ENCODE peak calls at places on chromosomes 5 and 9, in ten cellular contexts. C is GM12864, U is epithelial cell of esophagus, R is HCT116, H is upper lobe of right lung, D is psoas muscle, Y is ovary, I is fibroblast of pulmonary artery, M is B cell, A is neural progenitor cell. N is an unnamed sample.

GRCh38 chr9:92392690-92393089 is 11.7 kb downstream of the OGN start:
- DNase-seq in C (no peak), U (peak), R (no peak), H (no peak), D (no peak), Y (no peak), I (no peak), M (no peak), A (no peak), N (no peak)

GRCh38 chr9:136697821-136698526 is 10.7 kb upstream of the AGPAT2 start:
- DNase-seq in C (no peak), U (no peak), R (no peak), H (peak), D (no peak), Y (no peak), I (no peak), M (no peak), A (no peak), N (no peak)

GRCh38 chr5:177162379-177162778 is 28.8 kb downstream of the NSD1 start:
- DNase-seq in C (no peak), U (no peak), R (no peak), H (peak), D (no peak), Y (no peak), I (no peak), M (no peak), A (no peak), N (no peak)

GRCh38 chr9:87564111-87564510 is 66.4 kb downstream of the DAPK1 start:
- DNase-seq in C (no peak), U (no peak), R (no peak), H (no peak), D (no peak), Y (no peak), I (no peak), M (no peak), A (no peak), N (no peak)

GRCh38 chr5:144913661-144914060 is 743.0 kb downstream of the KCTD16 start:
- DNase-seq in C (no peak), U (no peak), R (no peak), H (no peak), D (no peak), Y (no peak), I (no peak), M (no peak), A (no peak), N (no peak)

GRCh38 chr9:84773023-84773422 is 103.5 kb downstream of the NTRK2 start:
- DNase-seq in C (no peak), U (peak), R (no peak), H (no peak), D (no peak), Y (no peak), I (peak), M (no peak), A (no peak), N (no peak)

GRCh38 chr5:7473115-7473514 is 77.2 kb downstream of the ADCY2 start:
- DNase-seq in C (no peak), U (no peak), R (no peak), H (no peak), D (no peak), Y (no peak), I (no peak), M (no peak), A (no peak), N (no peak)

GRCh38 chr9:130297371-130297770 is 31.8 kb downstream of the HMCN2 start:
- DNase-seq in C (no peak), U (no peak), R (no peak), H (no peak), D (no peak), Y (no peak), I (no peak), M (no peak), A (no peak), N (no peak)

GRCh38 chr9:37840560-37841194 is 40.1 kb downstream of the DCAF10 start:
- DNase-seq in C (no peak), U (peak), R (peak), H (no peak), D (no peak), Y (no peak), I (peak), M (no peak), A (no peak), N (no peak)

GRCh38 chr9:86732514-86732913 is 214.8 kb downstream of the GAS1 start:
- DNase-seq in C (no peak), U (peak), R (no peak), H (no peak), D (peak), Y (no peak), I (peak), M (no peak), A (no peak), N (no peak)

GRCh38 chr9:125428060-125428481 is 166.4 kb downstream of the GAPVD1 start:
- DNase-seq in C (no peak), U (peak), R (peak), H (peak), D (no peak), Y (no peak), I (peak), M (peak), A (no peak), N (no peak)

GRCh38 chr5:125719681-125720676 is 703.2 kb upstream of the GRAMD2B start:
- DNase-seq in C (no peak), U (peak), R (no peak), H (no peak), D (no peak), Y (no peak), I (no peak), M (no peak), A (peak), N (no peak)

GRCh38 chr5:100787648-100788047 is 115.4 kb downstream of the ST8SIA4 start:
- DNase-seq in C (no peak), U (no peak), R (no peak), H (no peak), D (no peak), Y (no peak), I (no peak), M (no peak), A (no peak), N (no peak)

GRCh38 chr5:128356011-128356410 is 182.0 kb downstream of the FBN2 start:
- DNase-seq in C (no peak), U (no peak), R (no peak), H (no peak), D (no peak), Y (no peak), I (no peak), M (no peak), A (no peak), N (no peak)

GRCh38 chr5:138725153-138725884 is 27.9 kb upstream of the CTNNA1 start:
- DNase-seq in C (no peak), U (peak), R (peak), H (no peak), D (peak), Y (no peak), I (peak), M (no peak), A (peak), N (peak)

GRCh38 chr9:131739988-131740648 is at the start of gene RAPGEF1:
- DNase-seq in C (no peak), U (peak), R (no peak), H (peak), D (peak), Y (peak), I (peak), M (peak), A (peak), N (no peak)

GRCh38 chr9:82571540-82571939 is 491.4 kb downstream of the RASEF start:
- DNase-seq in C (no peak), U (no peak), R (no peak), H (no peak), D (no peak), Y (no peak), I (no peak), M (no peak), A (no peak), N (no peak)

GRCh38 chr5:143824851-143825720 is 13.1 kb downstream of the HMHB1 start:
- DNase-seq in C (no peak), U (peak), R (peak), H (peak), D (peak), Y (peak), I (peak), M (peak), A (peak), N (peak)

GRCh38 chr9:113690055-113690740 is 185.9 kb upstream of the ZNF618 start:
- DNase-seq in C (no peak), U (peak), R (no peak), H (peak), D (no peak), Y (no peak), I (no peak), M (no peak), A (peak), N (no peak)

GRCh38 chr5:67233075-67233474 is 36.5 kb upstream of the CD180 start:
- DNase-seq in C (no peak), U (no peak), R (no peak), H (no peak), D (peak), Y (no peak), I (peak), M (no peak), A (no peak), N (no peak)

GRCh38 chr9:131651160-131651559 is 88.7 kb downstream of the RAPGEF1 start:
- DNase-seq in C (no peak), U (no peak), R (no peak), H (no peak), D (no peak), Y (no peak), I (no peak), M (no peak), A (no peak), N (no peak)

GRCh38 chr9:123326662-123327093 is 29.3 kb upstream of the CRB2 start:
- DNase-seq in C (no peak), U (no peak), R (no peak), H (no peak), D (no peak), Y (no peak), I (no peak), M (peak), A (no peak), N (no peak)

GRCh38 chr9:88076286-88077070 is 61.8 kb downstream of the SPATA31C2 start:
- DNase-seq in C (no peak), U (peak), R (peak), H (peak), D (peak), Y (peak), I (peak), M (peak), A (peak), N (no peak)

GRCh38 chr9:32589083-32589713 is 16.2 kb upstream of the NDUFB6 start:
- DNase-seq in C (no peak), U (peak), R (peak), H (no peak), D (no peak), Y (no peak), I (peak), M (peak), A (peak), N (no peak)

GRCh38 chr5:124538196-124538595 is 208.2 kb downstream of the ZNF608 start:
- DNase-seq in C (no peak), U (no peak), R (no peak), H (no peak), D (no peak), Y (no peak), I (peak), M (no peak), A (no peak), N (no peak)

GRCh38 chr5:181222630-181223040 is 446 bp upstream of the TRIM41 start:
- DNase-seq in C (no peak), U (no peak), R (no peak), H (no peak), D (no peak), Y (no peak), I (no peak), M (no peak), A (no peak), N (no peak)

GRCh38 chr9:129111762-129112151 is 542 bp downstream of the PTPA start:
- DNase-seq in C (no peak), U (peak), R (no peak), H (peak), D (no peak), Y (peak), I (peak), M (peak), A (peak), N (no peak)

GRCh38 chr5:175696139-175696854 is 38.4 kb downstream of the HRH2 start:
- DNase-seq in C (peak), U (no peak), R (peak), H (peak), D (peak), Y (peak), I (peak), M (no peak), A (peak), N (peak)

GRCh38 chr5:113678924-113679575 is 165.6 kb downstream of the YTHDC2 start:
- DNase-seq in C (no peak), U (peak), R (peak), H (no peak), D (no peak), Y (no peak), I (peak), M (no peak), A (peak), N (peak)

GRCh38 chr9:75181748-75182147 is 93.4 kb downstream of the OSTF1 start:
- DNase-seq in C (no peak), U (peak), R (peak), H (no peak), D (no peak), Y (no peak), I (peak), M (no peak), A (no peak), N (no peak)

GRCh38 chr9:76803762-76804161 is 39.5 kb downstream of the PCA3 start:
- DNase-seq in C (no peak), U (no peak), R (no peak), H (no peak), D (no peak), Y (no peak), I (no peak), M (no peak), A (no peak), N (no peak)

GRCh38 chr9:93809204-93809940 is 145.8 kb downstream of the BARX1 start:
- DNase-seq in C (no peak), U (no peak), R (no peak), H (peak), D (no peak), Y (no peak), I (no peak), M (peak), A (no peak), N (no peak)

GRCh38 chr9:69120380-69121154 is 53.5 kb upstream of the TJP2 start:
- DNase-seq in C (no peak), U (peak), R (peak), H (peak), D (no peak), Y (peak), I (no peak), M (peak), A (peak), N (peak)

DNA sequence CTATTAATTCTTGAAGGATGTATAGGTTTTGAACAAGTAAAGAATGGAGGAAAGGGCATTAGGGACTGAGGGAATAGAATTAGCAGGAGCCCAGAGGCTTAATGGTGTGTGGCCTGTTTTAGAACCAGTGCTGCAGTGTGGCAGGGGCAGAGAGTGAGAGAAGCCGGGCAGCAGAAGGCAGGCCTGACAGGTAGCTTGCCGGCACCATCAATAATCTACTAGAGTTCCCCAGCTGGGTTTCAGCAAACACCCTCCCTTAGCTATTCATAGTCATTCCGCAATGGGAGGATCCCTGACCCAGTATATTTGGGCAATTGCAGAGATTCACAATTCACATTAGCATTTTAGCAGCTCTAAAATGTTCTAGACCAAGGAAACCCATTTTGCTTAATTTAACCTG is 227.9 kb downstream of the ARRDC3 start:
- DNase-seq in C (no peak), U (no peak), R (no peak), H (no peak), D (no peak), Y (no peak), I (no peak), M (no peak), A (no peak), N (no peak)
- TF ChIP-seq CTCF in C (no peak), U (no peak), R (no peak), H (no peak), D (no peak), Y (no peak), I (no peak), M (no peak), A (no peak), N (no peak)

GRCh38 chr5:147509710-147510651 is at the start of gene DPYSL3:
- DNase-seq in C (no peak), U (peak), R (peak), H (peak), D (peak), Y (peak), I (peak), M (no peak), A (peak), N (no peak)
- TF ChIP-seq CTCF in C (no peak), U (peak), R (no peak), H (peak), D (peak), Y (peak), I (peak), M (no peak), A (peak), N (peak)

GRCh38 chr5:24649531-24649930 is 4.8 kb upstream of the CDH10 start:
- DNase-seq in C (no peak), U (no peak), R (no peak), H (no peak), D (no peak), Y (no peak), I (no peak), M (no peak), A (no peak), N (no peak)
- TF ChIP-seq CTCF in C (no peak), U (no peak), R (no peak), H (no peak), D (no peak), Y (no peak), I (no peak), M (no peak), A (no peak), N (no peak)

GRCh38 chr5:154778534-154778933 is 23.4 kb downstream of the LARP1 start:
- DNase-seq in C (no peak), U (no peak), R (no peak), H (no peak), D (peak), Y (no peak), I (no peak), M (no peak), A (no peak), N (no peak)
- TF ChIP-seq CTCF in C (no peak), U (no peak), R (no peak), H (no peak), D (no peak), Y (no peak), I (no peak), M (no peak), A (no peak), N (no peak)

GRCh38 chr9:70390922-70391321 is 23.5 kb downstream of the KLF9 start:
- DNase-seq in C (no peak), U (no peak), R (no peak), H (no peak), D (no peak), Y (no peak), I (peak), M (no peak), A (no peak), N (no peak)

GRCh38 chr9:70389188-70389587 is 25.3 kb downstream of the KLF9 start:
- DNase-seq in C (no peak), U (no peak), R (no peak), H (no peak), D (no peak), Y (no peak), I (no peak), M (no peak), A (no peak), N (no peak)

GRCh38 chr9:70392850-70393249 is 21.6 kb downstream of the KLF9 start:
- DNase-seq in C (no peak), U (peak), R (no peak), H (no peak), D (no peak), Y (no peak), I (no peak), M (no peak), A (no peak), N (no peak)

GRCh38 chr9:70389642-70390266 is 24.7 kb downstream of the KLF9 start:
- DNase-seq in C (no peak), U (peak), R (no peak), H (no peak), D (peak), Y (no peak), I (peak), M (no peak), A (peak), N (no peak)

GRCh38 chr9:70392189-70392588 is 22.3 kb downstream of the KLF9 start:
- DNase-seq in C (no peak), U (no peak), R (no peak), H (no peak), D (no peak), Y (no peak), I (no peak), M (no peak), A (no peak), N (no peak)
- TF ChIP-seq CTCF in C (peak), U (peak), R (peak), H (peak), D (peak), Y (no peak), I (peak), M (peak), A (no peak), N (peak)